ENCODE peak calls at places on chromosome 14, in four cellular contexts. E, U, C and Z are unnamed samples.

GRCh38 chr14:68522510-68523325 is 270.1 kb downstream of the ZFP36L1 start:
- DNase-seq in E (no peak), U (no peak), C (no peak), Z (no peak)

GRCh38 chr14:102537981-102538597 is 28.5 kb upstream of the ANKRD9 start:
- DNase-seq in E (no peak), U (no peak), C (no peak), Z (no peak)

GRCh38 chr14:46344327-46344937 is 307.1 kb downstream of the RPL10L start:
- DNase-seq in E (no peak), U (peak), C (no peak), Z (no peak)

GRCh38 chr14:94460631-94461416 is 8.2 kb upstream of the SERPINA11 start:
- DNase-seq in E (no peak), U (no peak), C (no peak), Z (no peak)

GRCh38 chr14:72653026-72653425 is 240.9 kb downstream of the DPF3 start:
- DNase-seq in E (no peak), U (no peak), C (no peak), Z (no peak)

GRCh38 chr14:92914087-92914656 is 8.8 kb upstream of the CHGA start:
- DNase-seq in E (no peak), U (peak), C (no peak), Z (peak)

GRCh38 chr14:104149617-104150141 is 11.3 kb downstream of the KIF26A start:
- DNase-seq in E (no peak), U (peak), C (no peak), Z (no peak)

GRCh38 chr14:99255621-99256482 is 16.1 kb downstream of the BCL11B start:
- DNase-seq in E (no peak), U (no peak), C (no peak), Z (no peak)

GRCh38 chr14:20350280-20350679 is 6.8 kb downstream of the PARP2 start:
- DNase-seq in E (no peak), U (peak), C (no peak), Z (no peak)

GRCh38 chr14:23005861-23006534 is 3.9 kb downstream of the C14orf93 start:
- DNase-seq in E (no peak), U (no peak), C (no peak), Z (no peak)

GRCh38 chr14:94540031-94540794 is 21.0 kb upstream of the SERPINA4 start:
- DNase-seq in E (no peak), U (no peak), C (no peak), Z (no peak)

GRCh38 chr14:99768381-99768780 is 24.8 kb upstream of the EML1 start:
- DNase-seq in E (no peak), U (no peak), C (no peak), Z (no peak)

GRCh38 chr14:71467419-71467818 is 464.8 kb upstream of the RGS6 start:
- DNase-seq in E (no peak), U (peak), C (no peak), Z (no peak)

GRCh38 chr14:94089479-94089878 is 8.4 kb downstream of the IFI27L1 start:
- DNase-seq in E (no peak), U (peak), C (no peak), Z (no peak)

GRCh38 chr14:22844221-22845102 is 8.1 kb downstream of the MMP14 start:
- DNase-seq in E (no peak), U (no peak), C (no peak), Z (no peak)

GRCh38 chr14:102050026-102050405 is 36.8 kb downstream of the HSP90AA1 start:
- DNase-seq in E (no peak), U (no peak), C (no peak), Z (no peak)

GRCh38 chr14:60722163-60722835 is 1.9 kb downstream of the SIX4 start:
- DNase-seq in E (peak), U (peak), C (no peak), Z (peak)

GRCh38 chr14:23537351-23538048 is 14.1 kb downstream of the ZFHX2 start:
- DNase-seq in E (no peak), U (no peak), C (no peak), Z (no peak)

GRCh38 chr14:95703341-95703740 is 10.6 kb downstream of the TCL1A start:
- DNase-seq in E (no peak), U (no peak), C (no peak), Z (no peak)

GRCh38 chr14:93793555-93793954 is 5.3 kb upstream of the PRIMA1 start:
- DNase-seq in E (no peak), U (no peak), C (no peak), Z (no peak)

GRCh38 chr14:93481758-93482157 is 51.0 kb downstream of the UNC79 start:
- DNase-seq in E (no peak), U (no peak), C (no peak), Z (no peak)